ENCODE peak calls at places on chromosome 20, in four cellular contexts. A, Q, S and M are unnamed samples.
A peak's percentile ranks its signal among the peaks of the same experiment; 100 is the strongest.

GRCh38 chr20:53212018-53212417 is 239.9 kb downstream of the TSHZ2 start:
- DNase-seq in A (no peak), Q (no peak), S (no peak), M (no peak)

GRCh38 chr20:32333181-32333987 is 24.7 kb upstream of the ASXL1 start:
- DNase-seq in A (no peak), Q (no peak), S (no peak), M (no peak)

GRCh38 chr20:21208999-21209398 is 83.1 kb downstream of the KIZ start:
- DNase-seq in A (no peak), Q (no peak), S (no peak), M (no peak)

GRCh38 chr20:4775322-4776078 is 53.8 kb downstream of the PRND start:
- DNase-seq in A (no peak), Q (no peak), S (no peak), M (peak; percentile 55)

GRCh38 chr20:62114894-62115293 is 7.4 kb upstream of the LSM14B start:
- DNase-seq in A (no peak), Q (no peak), S (no peak), M (no peak)

GRCh38 chr20:26205350-26205749 is 508.7 kb upstream of the ZNF337 start:
- DNase-seq in A (no peak), Q (no peak), S (no peak), M (no peak)

GRCh38 chr20:31484001-31484400 is 8.9 kb downstream of the REM1 start:
- DNase-seq in A (no peak), Q (peak; percentile 84), S (no peak), M (no peak)

GRCh38 chr20:51100617-51101016 is 77.7 kb upstream of the KCNG1 start:
- DNase-seq in A (peak; percentile 20), Q (no peak), S (no peak), M (no peak)

GRCh38 chr20:33999025-33999629 is 5.4 kb downstream of the RALY start:
- DNase-seq in A (no peak), Q (no peak), S (no peak), M (no peak)

GRCh38 chr20:51803157-51803854 is 985 bp upstream of the SALL4 start:
- DNase-seq in A (no peak), Q (no peak), S (no peak), M (no peak)

GRCh38 chr20:63314566-63315239 is 21.7 kb downstream of the COL20A1 start:
- DNase-seq in A (no peak), Q (peak; percentile 61), S (no peak), M (no peak)

GRCh38 chr20:34931771-34932170 is 23.8 kb downstream of the GSS start:
- DNase-seq in A (no peak), Q (no peak), S (no peak), M (no peak)

GRCh38 chr20:16760431-16761304 is 12.5 kb downstream of the OTOR start:
- DNase-seq in A (peak; percentile 21), Q (no peak), S (no peak), M (no peak)

GRCh38 chr20:61346996-61347906 is 95.2 kb downstream of the CDH4 start:
- DNase-seq in A (no peak), Q (no peak), S (no peak), M (no peak)

GRCh38 chr20:10511166-10511506 is 76.0 kb downstream of the SLX4IP start:
- DNase-seq in A (no peak), Q (no peak), S (no peak), M (no peak)

GRCh38 chr20:8540466-8540865 is 408.4 kb downstream of the PLCB1 start:
- DNase-seq in A (no peak), Q (no peak), S (no peak), M (no peak)

GRCh38 chr20:5660346-5660745 is 89.9 kb upstream of the SHLD1 start:
- DNase-seq in A (no peak), Q (no peak), S (no peak), M (no peak)

GRCh38 chr20:4808872-4809271 is 87.2 kb downstream of the PRND start:
- DNase-seq in A (no peak), Q (no peak), S (no peak), M (no peak)

GRCh38 chr20:16397053-16397452 is 176.2 kb downstream of the KIF16B start:
- DNase-seq in A (peak; percentile 22), Q (no peak), S (peak; percentile 67), M (no peak)

GRCh38 chr20:35515949-35516645 is 13.4 kb downstream of the C20orf173 start:
- DNase-seq in A (no peak), Q (no peak), S (no peak), M (no peak)

GRCh38 chr20:53899351-53900167 is 170.8 kb downstream of the BCAS1 start:
- DNase-seq in A (no peak), Q (no peak), S (no peak), M (no peak)

DNA sequence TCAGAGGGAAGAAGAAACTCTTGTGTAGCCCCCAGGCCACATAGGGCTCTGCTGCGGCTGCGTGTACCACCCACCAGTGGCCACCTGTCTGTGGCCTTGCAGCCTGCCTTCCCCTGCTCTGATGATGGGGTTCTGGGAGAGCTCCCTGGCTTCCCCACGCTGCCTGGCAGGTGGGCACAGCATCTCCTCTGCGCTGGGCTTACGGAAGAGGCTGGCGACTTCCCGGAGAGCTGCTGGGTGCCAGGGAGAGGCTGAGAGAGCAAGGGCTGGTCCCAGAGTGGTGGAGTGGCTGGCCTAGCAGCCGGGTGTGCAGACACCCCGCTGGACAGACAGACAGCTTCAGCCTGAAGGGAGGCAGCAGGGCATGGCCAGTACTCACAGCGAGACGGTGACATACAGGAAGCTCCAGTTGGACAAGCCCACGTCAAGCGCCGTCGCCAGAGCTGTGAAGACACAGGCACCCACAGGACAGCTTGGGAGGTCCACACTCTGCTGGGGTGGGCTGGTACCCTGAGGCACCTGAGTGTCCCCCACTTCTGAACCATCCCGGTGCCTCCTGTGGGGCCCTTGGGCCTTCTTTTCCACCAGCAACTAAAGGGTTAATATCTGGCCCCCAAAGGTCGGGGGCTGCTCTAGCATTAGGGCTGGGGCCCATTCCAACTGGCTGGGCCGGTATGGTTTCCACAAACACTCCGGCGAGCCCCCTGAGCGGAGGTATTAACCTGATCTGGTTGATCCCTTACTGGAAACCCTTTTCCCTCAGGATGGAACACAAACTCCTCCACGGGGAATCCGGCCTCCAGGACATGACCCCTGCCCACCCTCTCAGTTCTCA is 48.1 kb upstream of the CDH22 start:
- DNase-seq in A (no peak), Q (no peak), S (no peak), M (no peak)
- H3K36me3 ChIP-seq in A (no peaks in the 10 kb centered on the region), Q (peaks cover 54% of the 10 kb centered on the region), S (peaks cover 8% of the 10 kb centered on the region), M (peaks cover 48% of the 10 kb centered on the region)

GRCh38 chr20:753897-754635 is 14.2 kb downstream of the SLC52A3 start:
- DNase-seq in A (no peak), Q (no peak), S (no peak), M (no peak)
- H3K27ac ChIP-seq in A (no peak overlapping the region), Q (no peak overlapping the region), S (no peak overlapping the region), M (no peak overlapping the region)

GRCh38 chr20:3330046-3330741 is 77.3 kb downstream of the DNAAF9 start:
- DNase-seq in A (no peak), Q (no peak), S (no peak), M (no peak)

GRCh38 chr20:3325864-3326263 is 81.6 kb downstream of the DNAAF9 start:
- DNase-seq in A (no peak), Q (no peak), S (no peak), M (no peak)

GRCh38 chr20:3326779-3327521 is 80.5 kb downstream of the DNAAF9 start:
- DNase-seq in A (no peak), Q (no peak), S (no peak), M (no peak)

GRCh38 chr20:3323398-3323797 is 84.1 kb downstream of the DNAAF9 start:
- DNase-seq in A (no peak), Q (no peak), S (no peak), M (no peak)

DNA sequence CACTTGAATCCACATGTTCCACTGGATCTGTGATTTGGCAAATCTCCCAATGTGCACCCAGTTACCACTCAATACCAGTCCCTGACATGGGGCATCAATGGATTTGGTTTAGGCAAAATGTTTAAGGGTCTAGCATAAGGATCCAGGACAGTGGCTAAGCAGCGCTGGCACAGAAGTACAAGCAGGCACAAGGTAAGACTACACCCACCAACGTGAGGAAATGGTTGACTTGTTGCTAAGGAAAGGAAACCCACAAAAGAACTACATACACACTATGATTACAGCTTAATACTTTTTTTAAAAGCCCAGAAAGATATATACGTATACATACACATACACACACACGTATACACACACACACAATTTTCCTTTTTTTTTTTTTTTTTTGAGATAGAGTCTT is 79.0 kb downstream of the DNAAF9 start:
- DNase-seq in A (no peak), Q (no peak), S (no peak), M (no peak)
- H3K36me3 ChIP-seq in A (no peaks in the 10 kb centered on the region), Q (peaks cover 59% of the 10 kb centered on the region), S (peaks cover 69% of the 10 kb centered on the region), M (peaks cover 79% of the 10 kb centered on the region)

GRCh38 chr20:38842017-38842416 is 36.5 kb downstream of the PPP1R16B start:
- DNase-seq in A (no peak), Q (no peak), S (no peak), M (no peak)

GRCh38 chr20:38839563-38839962 is 34.1 kb downstream of the PPP1R16B start:
- DNase-seq in A (no peak), Q (no peak), S (no peak), M (no peak)

GRCh38 chr20:38841570-38841969 is 36.1 kb downstream of the PPP1R16B start:
- DNase-seq in A (no peak), Q (no peak), S (no peak), M (no peak)

GRCh38 chr20:38840053-38840893 is 34.8 kb downstream of the PPP1R16B start:
- DNase-seq in A (no peak), Q (no peak), S (no peak), M (no peak)

GRCh38 chr20:38840894-38841470 is 35.5 kb downstream of the PPP1R16B start:
- DNase-seq in A (no peak), Q (no peak), S (no peak), M (no peak)
- H3K27ac ChIP-seq in A (no peak overlapping the region), Q (no peak overlapping the region), S (no peak overlapping the region), M (no peak overlapping the region)

GRCh38 chr20:1326031-1326930 is 2.7 kb downstream of the SDCBP2 start:
- DNase-seq in A (peak; percentile 4), Q (no peak), S (peak; percentile 34), M (no peak)
- H3K36me3 ChIP-seq in A (no peaks in the 10 kb centered on the region), Q (no peaks in the 10 kb centered on the region), S (no peaks in the 10 kb centered on the region), M (no peaks in the 10 kb centered on the region)

GRCh38 chr20:6702144-6702543 is 65.3 kb upstream of the BMP2 start:
- DNase-seq in A (no peak), Q (no peak), S (no peak), M (no peak)
- H3K27ac ChIP-seq in A (no peak overlapping the region), Q (peak overlapping the region; percentile 86), S (no peak overlapping the region), M (no peak overlapping the region)